ENCODE peak calls at places on chromosomes 1 and 21, in four cellular contexts. R is naive thymus-derived CD4-positive, alpha-beta T cell; M is IMR-90; F is CD8-positive, alpha-beta T cell. E is an unnamed sample.

GRCh38 chr1:21164266-21164665 is 12.4 kb downstream of the EIF4G3 start:
- DNase-seq in R (no peak), M (no peak), F (no peak), E (no peak)

GRCh38 chr1:77794550-77794949 is 15.1 kb downstream of the MIGA1 start:
- DNase-seq in R (no peak), M (no peak), F (no peak), E (no peak)

GRCh38 chr1:180155202-180155682 is 573 bp downstream of the QSOX1 start:
- DNase-seq in R (peak; percentile 16), M (no peak), F (peak; percentile 37), E (no peak)

GRCh38 chr1:9755441-9755995 is 68.2 kb downstream of the CLSTN1 start:
- DNase-seq in R (no peak), M (no peak), F (no peak), E (peak; percentile 95)

GRCh38 chr1:161098161-161099068 is at the start of gene KLHDC9:
- DNase-seq in R (peak; percentile 42), M (peak; percentile 54), F (peak; percentile 73), E (no peak)

GRCh38 chr21:40847956-40848355 is 998 bp upstream of the DSCAM start:
- DNase-seq in R (no peak), M (no peak), F (no peak), E (no peak)

GRCh38 chr1:25427696-25428095 is 3.0 kb upstream of the MACO1 start:
- DNase-seq in R (no peak), M (no peak), F (no peak), E (no peak)

GRCh38 chr1:29698033-29698432 is 461.7 kb downstream of the PTPRU start:
- DNase-seq in R (no peak), M (peak; percentile 59), F (no peak), E (peak; percentile 30)

GRCh38 chr1:27772071-27772470 is 948 bp upstream of the STX12 start:
- DNase-seq in R (no peak), M (no peak), F (no peak), E (no peak)

GRCh38 chr1:186722711-186723309 is 42.6 kb upstream of the PTGS2 start:
- DNase-seq in R (no peak), M (peak; percentile 52), F (no peak), E (peak; percentile 29)

GRCh38 chr1:85628791-85629531 is 48.4 kb downstream of the CCN1 start:
- DNase-seq in R (no peak), M (peak; percentile 95), F (no peak), E (no peak)

GRCh38 chr1:171910786-171911185 is 69.5 kb downstream of the DNM3 start:
- DNase-seq in R (no peak), M (no peak), F (no peak), E (peak; percentile 16)

GRCh38 chr1:39995973-39996393 is 41.0 kb downstream of the MFSD2A start:
- DNase-seq in R (peak; percentile 18), M (no peak), F (peak; percentile 25), E (no peak)

GRCh38 chr1:55143686-55144085 is 71.5 kb downstream of the USP24 start:
- DNase-seq in R (no peak), M (no peak), F (peak; percentile 30), E (no peak)

GRCh38 chr1:9413877-9414213 is 121.2 kb downstream of the SPSB1 start:
- DNase-seq in R (no peak), M (peak; percentile 77), F (no peak), E (no peak)

GRCh38 chr1:220151454-220151853 is 57.5 kb downstream of the IARS2 start:
- DNase-seq in R (no peak), M (peak; percentile 15), F (no peak), E (no peak)

DNA sequence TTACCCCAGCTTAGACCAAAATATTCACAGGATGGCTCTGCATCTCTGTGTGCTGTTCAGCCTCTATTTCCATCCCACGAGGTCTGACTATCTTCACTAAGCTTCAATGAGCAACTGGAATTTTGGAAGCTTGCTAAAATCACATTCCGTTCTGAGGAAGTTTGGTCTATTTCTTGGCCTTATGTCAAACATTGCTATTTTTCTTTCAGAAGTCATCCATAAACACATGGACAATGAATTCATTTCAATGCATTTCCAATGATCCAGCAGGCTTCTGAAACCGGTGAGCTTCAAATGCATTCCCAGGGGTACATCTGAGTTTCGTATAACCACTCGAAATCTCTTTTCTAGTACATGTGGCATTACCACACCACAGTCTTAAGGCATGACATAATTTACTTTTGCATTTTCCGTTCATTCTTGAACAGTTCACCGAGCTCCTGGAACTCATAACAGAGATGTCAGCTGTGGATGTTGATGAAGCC is 294.1 kb upstream of the KAZN start:
- DNase-seq in R (no peak), M (peak; percentile 1), F (no peak), E (no peak)
- H3K4me1 ChIP-seq in R (no peaks in the 10 kb centered on the region), M (no peaks in the 10 kb centered on the region), F (no peaks in the 10 kb centered on the region), E (no peaks in the 10 kb centered on the region)

GRCh38 chr1:111218947-111219346 is 8.6 kb upstream of the CHI3L2 start:
- DNase-seq in R (no peak), M (no peak), F (no peak), E (no peak)
- H3K4me1 ChIP-seq in R (peaks cover 94% of the 10 kb centered on the region), M (peaks cover 3% of the 10 kb centered on the region), F (peaks cover 95% of the 10 kb centered on the region), E (peaks cover 6% of the 10 kb centered on the region)

GRCh38 chr21:38987551-38988210 is 182.0 kb downstream of the ETS2 start:
- DNase-seq in R (no peak), M (no peak), F (no peak), E (no peak)
- H3K4me1 ChIP-seq in R (no peaks in the 10 kb centered on the region), M (peaks cover 42% of the 10 kb centered on the region), F (no peaks in the 10 kb centered on the region), E (no peaks in the 10 kb centered on the region)

GRCh38 chr1:5690878-5691277 is 301.3 kb downstream of the NPHP4 start:
- DNase-seq in R (no peak), M (no peak), F (no peak), E (no peak)
- H3K4me1 ChIP-seq in R (no peaks in the 10 kb centered on the region), M (no peaks in the 10 kb centered on the region), F (no peaks in the 10 kb centered on the region), E (no peaks in the 10 kb centered on the region)

GRCh38 chr21:33388188-33388587 is 15.0 kb upstream of the IFNGR2 start:
- DNase-seq in R (no peak), M (no peak), F (no peak), E (no peak)

GRCh38 chr21:33386222-33386784 is 16.9 kb upstream of the IFNGR2 start:
- DNase-seq in R (no peak), M (no peak), F (no peak), E (peak; percentile 35)

GRCh38 chr21:33383056-33383888 is 19.9 kb upstream of the IFNGR2 start:
- DNase-seq in R (peak; percentile 42), M (peak; percentile 94), F (peak; percentile 74), E (no peak)

GRCh38 chr21:33380483-33380998 is 22.7 kb upstream of the IFNGR2 start:
- DNase-seq in R (peak; percentile 68), M (peak; percentile 96), F (peak; percentile 88), E (no peak)

DNA sequence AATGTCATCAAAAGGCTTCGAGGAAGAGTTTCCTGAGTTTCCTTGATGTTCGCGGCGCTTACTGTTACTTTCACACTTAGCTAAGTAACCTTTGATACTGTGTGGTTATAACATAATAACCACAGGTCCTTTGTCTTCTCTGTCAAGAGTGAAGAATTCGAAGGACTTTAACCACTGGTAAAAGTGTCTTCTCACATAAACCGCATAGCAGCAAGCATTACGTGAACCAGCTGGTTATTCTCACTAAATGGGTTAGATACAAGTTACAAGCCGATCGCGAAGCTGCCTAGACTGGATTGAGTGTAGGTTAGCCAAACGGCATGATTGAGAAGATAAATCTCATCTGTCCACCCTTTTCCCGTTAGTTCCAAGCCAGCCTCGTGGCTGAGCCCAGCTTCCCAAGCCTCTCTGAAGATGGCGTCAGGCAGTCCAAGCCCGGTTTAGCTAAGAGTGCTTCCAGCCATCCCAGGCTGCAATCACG is 18.3 kb upstream of the IFNGR2 start:
- DNase-seq in R (peak; percentile 70), M (peak; percentile 43), F (peak; percentile 59), E (no peak)
- H3K4me1 ChIP-seq in R (peaks cover 45% of the 10 kb centered on the region), M (peaks cover 11% of the 10 kb centered on the region), F (peaks cover 56% of the 10 kb centered on the region), E (peaks cover 6% of the 10 kb centered on the region)

GRCh38 chr1:1434812-1435093 is 737 bp upstream of the VWA1 start:
- DNase-seq in R (no peak), M (no peak), F (no peak), E (no peak)

GRCh38 chr1:1437033-1437903 is 1.8 kb downstream of the VWA1 start:
- DNase-seq in R (no peak), M (no peak), F (no peak), E (no peak)

GRCh38 chr1:1435094-1435903 is at the start of gene VWA1:
- DNase-seq in R (peak; percentile 46), M (peak; percentile 58), F (peak; percentile 50), E (peak; percentile 45)

GRCh38 chr1:1436634-1437032 is 1.1 kb downstream of the VWA1 start:
- DNase-seq in R (no peak), M (no peak), F (no peak), E (no peak)

DNA sequence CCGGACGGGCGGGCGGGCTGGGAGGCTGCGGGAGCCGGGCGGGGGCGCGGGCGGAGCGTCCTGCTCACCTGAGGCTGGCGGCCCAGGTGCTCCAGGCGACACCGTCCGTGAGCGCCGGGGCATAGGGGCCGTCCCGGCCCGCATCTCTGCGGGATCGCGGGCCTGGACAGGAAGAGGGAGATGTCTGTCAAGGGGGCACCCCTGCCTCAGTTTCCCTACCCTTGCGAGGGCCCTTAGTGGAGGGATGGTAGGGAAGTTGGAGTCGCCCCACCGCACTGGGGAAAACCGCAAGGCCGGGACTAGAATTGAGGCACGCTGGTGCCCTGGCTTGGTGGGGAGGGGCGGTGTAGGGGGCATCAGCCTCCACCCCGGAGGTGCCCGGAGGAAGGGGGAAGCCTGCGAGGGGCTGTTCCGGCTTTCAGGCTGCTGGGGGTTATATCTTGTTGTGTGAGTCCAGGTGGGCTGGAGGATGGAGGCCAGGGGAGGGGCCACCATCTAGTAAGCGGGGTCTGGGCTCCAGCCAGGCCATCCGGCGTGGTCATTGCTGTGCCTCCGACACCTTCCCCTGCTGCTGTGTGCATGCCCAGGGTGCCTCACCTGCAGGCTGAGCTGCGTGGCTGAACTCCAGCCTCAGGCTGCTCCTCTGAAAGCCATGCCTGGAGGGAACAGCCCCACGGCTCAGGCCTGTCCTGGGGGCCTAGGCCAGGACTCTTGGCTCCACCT is 582 bp downstream of the VWA1 start:
- DNase-seq in R (no peak), M (no peak), F (no peak), E (no peak)
- H3K4me1 ChIP-seq in R (no peaks in the 10 kb centered on the region), M (peaks cover 16% of the 10 kb centered on the region), F (peaks cover 25% of the 10 kb centered on the region), E (peaks cover 27% of the 10 kb centered on the region)

DNA sequence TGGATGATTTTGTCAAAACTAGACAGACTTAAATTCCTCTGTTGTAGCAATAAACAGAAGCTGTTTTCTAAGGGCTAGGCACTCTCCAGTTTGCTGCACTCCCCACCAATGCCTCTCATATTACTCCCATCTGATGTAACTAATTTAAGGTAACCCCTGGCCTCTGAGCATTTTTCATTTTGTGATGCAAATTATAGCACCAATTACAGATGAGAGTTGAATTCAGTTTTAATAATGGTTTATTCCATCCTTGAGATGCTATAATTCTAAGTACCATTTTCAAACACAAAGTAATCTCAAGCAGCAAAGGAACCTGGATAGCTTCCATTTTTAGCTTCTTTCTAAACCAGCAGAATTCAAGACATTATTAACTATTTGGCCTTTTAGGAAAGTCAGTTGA is 280.4 kb upstream of the DAB1 start:
- DNase-seq in R (no peak), M (no peak), F (no peak), E (no peak)
- H3K4me1 ChIP-seq in R (no peaks in the 10 kb centered on the region), M (no peaks in the 10 kb centered on the region), F (no peaks in the 10 kb centered on the region), E (no peaks in the 10 kb centered on the region)